ENCODE peak calls at places on chromosome 15, in seven cellular contexts. T is H9, F is mesendoderm, N is IMR-90, H is mesenchymal stem cell, G is H1, O is neuronal stem cell. I is an unnamed sample.

GRCh38 chr15:66907826-66908502 is 157.4 kb upstream of the SMAD3 start:
- DNase-seq in T (peak), O (no peak), F (no peak), H (no peak), G (no peak), N (peak), I (no peak)

GRCh38 chr15:101045835-101046691 is 126.9 kb downstream of the LRRK1 start:
- DNase-seq in H (no peak), F (no peak), G (peak), O (no peak), N (no peak), T (peak), I (no peak)

GRCh38 chr15:72319360-72319984 is 485 bp downstream of the CELF6 start:
- DNase-seq in H (peak), O (peak), T (peak), G (peak), F (peak), N (peak), I (peak)

GRCh38 chr15:63833246-63833696 is 477 bp downstream of the HERC1 start:
- DNase-seq in G (peak), T (peak), H (peak), O (peak), N (peak), F (peak), I (peak)

GRCh38 chr15:68614621-68615035 is 35.8 kb downstream of the CORO2B start:
- DNase-seq in O (peak), N (no peak), F (peak), T (peak), G (peak), H (peak), I (no peak)

GRCh38 chr15:65916041-65916663 is 46.9 kb downstream of the RAB11A start:
- DNase-seq in G (no peak), F (no peak), T (no peak), N (no peak), O (no peak), H (no peak), I (no peak)

GRCh38 chr15:41562784-41563198 is 3.8 kb downstream of the TYRO3 start:
- DNase-seq in T (no peak), N (peak), H (no peak), G (no peak), F (no peak), O (peak), I (no peak)

GRCh38 chr15:81088496-81088895 is 45.6 kb upstream of the CFAP161 start:
- DNase-seq in N (no peak), G (peak), T (no peak), O (no peak), H (no peak), F (no peak), I (no peak)

GRCh38 chr15:73822998-73823397 is 50.4 kb upstream of the TBC1D21 start:
- DNase-seq in G (no peak), O (peak), F (peak), T (no peak), H (peak), N (peak), I (no peak)

GRCh38 chr15:74773329-74773728 is 8.6 kb upstream of the CSK start:
- DNase-seq in O (no peak), T (no peak), N (no peak), F (no peak), G (no peak), H (no peak), I (no peak)

GRCh38 chr15:89317188-89317720 is 17.4 kb downstream of the POLG start:
- DNase-seq in H (no peak), T (no peak), N (no peak), F (no peak), G (no peak), O (no peak), I (no peak)

GRCh38 chr15:41567870-41568269 is 8.9 kb downstream of the TYRO3 start:
- DNase-seq in H (no peak), O (peak), F (peak), G (peak), T (peak), N (no peak), I (no peak)

GRCh38 chr15:83694030-83694429 is 40.1 kb downstream of the ADAMTSL3 start:
- DNase-seq in O (no peak), H (peak), F (peak), N (peak), G (peak), T (peak), I (peak)

GRCh38 chr15:68817304-68818087 is 3.2 kb downstream of the ANP32A start:
- DNase-seq in G (peak), N (peak), O (peak), H (peak), F (peak), T (no peak), I (peak)

GRCh38 chr15:86664581-86664980 is 584.9 kb downstream of the AGBL1 start:
- DNase-seq in N (no peak), O (no peak), H (no peak), T (no peak), G (no peak), F (no peak), I (no peak)

GRCh38 chr15:46091860-46092450 is 457.1 kb downstream of the SQOR start:
- DNase-seq in H (peak), N (peak), G (peak), T (peak), O (peak), F (peak), I (no peak)

GRCh38 chr15:100334015-100334414 is 7.8 kb downstream of the ADAMTS17 start:
- DNase-seq in F (peak), N (no peak), T (no peak), G (no peak), H (no peak), O (no peak), I (no peak)

GRCh38 chr15:58921267-58921666 is 12.2 kb downstream of the SLTM start:
- DNase-seq in H (no peak), T (no peak), O (no peak), F (no peak), N (peak), G (no peak), I (peak)

GRCh38 chr15:45180201-45180600 is 7.6 kb downstream of the SHF start:
- DNase-seq in N (no peak), G (no peak), T (no peak), F (no peak), O (no peak), H (no peak), I (no peak)

GRCh38 chr15:95470997-95471692 is 859.4 kb upstream of the NR2F2 start:
- DNase-seq in N (peak), O (no peak), T (no peak), F (peak), H (no peak), G (no peak), I (no peak)

GRCh38 chr15:48869966-48870365 is 8.0 kb upstream of the EID1 start:
- DNase-seq in T (no peak), H (no peak), G (no peak), N (no peak), O (no peak), F (no peak), I (no peak)

GRCh38 chr15:30038667-30039523 is 43.9 kb upstream of the GOLGA8J start:
- DNase-seq in T (no peak), H (no peak), G (no peak), F (no peak), O (no peak), N (no peak), I (no peak)

GRCh38 chr15:77656294-77656693 is 23.6 kb upstream of the LINGO1 start:
- DNase-seq in O (no peak), H (no peak), T (no peak), G (no peak), N (no peak), F (no peak), I (no peak)

GRCh38 chr15:70494861-70495571 is 268.3 kb downstream of the UACA start:
- DNase-seq in H (peak), T (no peak), N (peak), G (no peak), F (peak), O (no peak), I (peak)

GRCh38 chr15:80480171-80480811 is 76.1 kb downstream of the ARNT2 start:
- DNase-seq in F (peak), H (no peak), G (no peak), T (peak), N (no peak), O (no peak), I (no peak)

GRCh38 chr15:77607894-77608261 is 24.8 kb downstream of the LINGO1 start:
- DNase-seq in H (no peak), F (no peak), T (no peak), G (no peak), O (no peak), N (no peak), I (no peak)

GRCh38 chr15:27392163-27392562 is 421.2 kb downstream of the GABRG3 start:
- DNase-seq in N (no peak), F (no peak), T (no peak), O (no peak), H (no peak), G (no peak), I (no peak)

GRCh38 chr15:28942046-28942445 is 56.3 kb downstream of the APBA2 start:
- DNase-seq in O (no peak), F (no peak), T (peak), G (no peak), H (no peak), N (no peak), I (no peak)

GRCh38 chr15:67092726-67093125 is 27.3 kb downstream of the SMAD3 start:
- DNase-seq in O (no peak), H (peak), G (no peak), F (no peak), N (no peak), T (no peak), I (no peak)

GRCh38 chr15:62021991-62022600 is 38.2 kb downstream of the VPS13C start:
- DNase-seq in F (peak), G (no peak), N (no peak), H (no peak), O (no peak), T (no peak), I (no peak)

GRCh38 chr15:75164625-75165024 is 37.1 kb upstream of the C15orf39 start:
- DNase-seq in H (no peak), G (no peak), N (no peak), T (no peak), F (no peak), O (no peak), I (no peak)

GRCh38 chr15:94793641-94794040 is 562.3 kb downstream of the MCTP2 start:
- DNase-seq in N (peak), G (no peak), F (peak), T (no peak), O (no peak), H (peak), I (no peak)

GRCh38 chr15:100279849-100280248 is 61.9 kb downstream of the ADAMTS17 start:
- DNase-seq in O (no peak), F (no peak), H (no peak), N (no peak), T (no peak), G (no peak), I (no peak)

GRCh38 chr15:75864213-75865059 is 21.2 kb downstream of the UBE2Q2 start:
- DNase-seq in O (no peak), N (peak), F (no peak), T (no peak), G (no peak), H (peak), I (no peak)

GRCh38 chr15:98276018-98276417 is 315.5 kb downstream of the ARRDC4 start:
- DNase-seq in O (no peak), F (no peak), H (no peak), T (no peak), N (no peak), G (no peak), I (no peak)
- H2BK5ac ChIP-seq in O (no peak), F (no peak), H (no peak), T (no peak), N (no peak), G (no peak), I (no peak)

DNA sequence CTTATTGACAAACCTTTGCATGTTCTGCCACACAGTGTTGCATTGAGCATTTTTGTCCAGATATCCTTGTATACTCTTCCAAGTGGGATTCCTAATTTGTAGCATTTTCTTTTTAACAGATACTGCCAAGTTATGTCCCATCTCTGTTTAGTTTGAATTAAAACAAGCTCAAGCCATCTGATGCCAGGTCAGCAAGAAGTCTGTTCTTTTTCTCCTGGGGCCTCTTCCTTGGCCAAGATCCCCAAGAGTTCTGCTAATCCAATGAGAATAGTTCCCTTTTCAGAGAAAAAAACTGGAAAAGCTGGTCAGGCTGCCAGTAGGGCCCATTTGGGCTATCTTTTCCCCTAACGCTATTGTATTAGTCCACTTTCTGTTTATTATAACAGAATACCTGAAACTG is 29.8 kb downstream of the GLDN start:
- DNase-seq in N (no peak), O (no peak), F (no peak), H (no peak), T (no peak), G (no peak), I (no peak)
- H3K9ac ChIP-seq in N (no peak), O (no peak), F (no peak), H (no peak), T (no peak), G (no peak), I (no peak)

DNA sequence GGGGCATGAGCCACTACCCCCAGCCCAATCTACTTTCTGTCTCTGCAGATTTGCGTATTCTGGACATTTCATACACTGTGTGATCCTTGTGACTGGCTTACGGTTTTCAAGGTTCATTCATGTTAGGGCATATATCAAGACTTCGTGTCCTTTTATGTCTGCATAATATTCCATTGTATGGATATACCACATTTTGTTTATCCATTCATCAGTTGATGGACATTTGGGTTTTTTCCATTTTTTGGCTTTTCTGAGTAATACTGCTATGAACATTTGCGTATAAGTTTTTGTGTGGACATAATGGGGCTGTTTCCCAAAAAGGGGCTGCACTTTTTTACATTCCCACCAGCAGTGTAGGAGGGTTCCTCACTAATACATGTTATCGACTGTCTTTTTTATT is 106.6 kb downstream of the PDE8A start:
- DNase-seq in H (no peak), F (no peak), O (no peak), G (no peak), T (no peak), N (no peak), I (no peak)
- H2BK5ac ChIP-seq in H (no peak), F (no peak), O (no peak), G (no peak), T (no peak), N (no peak), I (no peak)

DNA sequence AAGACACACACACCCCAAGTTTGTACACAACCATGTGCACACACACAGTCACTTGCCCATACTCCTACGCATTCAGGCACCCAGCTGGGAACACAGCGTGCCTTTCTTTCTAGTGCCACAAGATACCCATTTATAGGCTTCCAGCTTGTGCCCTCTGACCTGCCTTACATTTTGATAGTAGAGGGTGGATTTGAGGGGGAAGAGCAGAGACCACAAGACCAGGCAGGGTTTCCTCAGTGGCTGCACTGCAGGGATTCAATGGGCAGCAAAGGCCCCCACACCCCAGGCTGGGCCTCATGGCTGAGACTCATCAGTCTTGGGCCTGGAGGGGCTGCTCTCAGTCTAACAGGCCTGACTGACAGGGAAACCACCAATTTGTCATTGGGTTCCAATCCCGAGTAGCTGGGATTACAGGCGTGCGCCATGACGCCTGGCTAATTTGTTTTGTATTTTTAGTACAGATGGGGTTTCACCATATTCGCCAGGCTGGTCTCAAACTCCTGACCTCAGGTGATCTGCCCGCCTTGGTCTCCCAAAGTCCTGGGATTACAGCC is 18.8 kb upstream of the ANKDD1A start:
- DNase-seq in N (no peak), H (no peak), G (no peak), F (no peak), O (no peak), T (peak), I (no peak)
- H3K9ac ChIP-seq in N (no peak), H (no peak), G (no peak), F (no peak), O (no peak), T (no peak), I (no peak)

DNA sequence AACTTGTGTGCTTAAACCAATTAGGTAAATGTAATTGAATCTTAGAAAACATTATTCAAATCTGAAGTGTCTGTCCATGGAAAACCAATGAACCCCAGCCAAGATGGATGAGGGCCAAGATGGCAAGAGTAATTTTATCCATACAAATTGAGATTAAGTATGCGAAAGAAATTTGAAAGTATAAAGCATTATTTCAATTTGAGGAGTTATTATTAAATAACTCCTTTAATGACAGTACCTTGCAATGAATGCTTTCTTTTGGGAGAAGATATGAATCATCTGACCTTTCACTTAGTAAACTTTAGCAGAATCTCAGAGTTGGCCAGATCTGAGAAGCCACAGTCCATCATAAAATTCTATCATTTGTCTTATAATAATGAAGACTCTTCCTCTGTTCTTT is 435.0 kb upstream of the THBS1 start:
- DNase-seq in F (no peak), H (no peak), G (no peak), T (no peak), O (no peak), N (peak), I (no peak)
- H2BK5ac ChIP-seq in F (no peak), H (no peak), G (no peak), T (no peak), O (no peak), N (peak), I (no peak)

GRCh38 chr15:24857777-24858176 is 97.0 kb upstream of the SNRPN start:
- DNase-seq in T (peak), F (peak), O (no peak), H (peak), G (peak), N (peak), I (no peak)
- H3K9ac ChIP-seq in T (no peak), F (peak), O (no peak), H (peak), G (no peak), N (peak), I (no peak)

GRCh38 chr15:35330921-35331320 is 215.0 kb downstream of the DPH6 start:
- DNase-seq in O (no peak), H (no peak), N (no peak), T (no peak), F (no peak), G (no peak), I (no peak)

GRCh38 chr15:35329993-35330695 is 215.8 kb downstream of the DPH6 start:
- DNase-seq in H (no peak), T (no peak), F (no peak), G (no peak), N (no peak), O (no peak), I (no peak)

GRCh38 chr15:35325374-35325941 is 220.5 kb downstream of the DPH6 start:
- DNase-seq in G (no peak), O (no peak), T (no peak), H (no peak), F (no peak), N (no peak), I (no peak)

GRCh38 chr15:35329521-35329921 is 216.4 kb downstream of the DPH6 start:
- DNase-seq in N (peak), G (no peak), F (no peak), O (no peak), T (no peak), H (peak), I (no peak)

GRCh38 chr15:35327789-35328188 is 218.2 kb downstream of the DPH6 start:
- DNase-seq in T (no peak), H (no peak), G (no peak), N (peak), F (no peak), O (no peak), I (no peak)
- H2BK5ac ChIP-seq in T (no peak), H (no peak), G (no peak), N (no peak), F (no peak), O (no peak), I (no peak)

I was measured in trophoblast cell.